ENCODE peak calls at places on chromosomes 3 and 15, in six cellular contexts. One of them, this sample, is unnamed.

GRCh38 chr3:20056727-20057611 is 16.7 kb downstream of the KAT2B start:
- DNase-seq in EH: peak; percentile 74
- DNase-seq in CD8-positive, alpha-beta T cell: no peak
- DNase-seq in kidney glomerular epithelial cell: peak; percentile 84
- DNase-seq in bronchial epithelial cell: peak; percentile 99
- DNase-seq in mucosa of descending colon: no peak
- DNase-seq in this sample: no peak

GRCh38 chr15:68051109-68051508 is 3.0 kb upstream of the PIAS1 start:
- DNase-seq in mucosa of descending colon: no peak
- DNase-seq in kidney glomerular epithelial cell: no peak
- DNase-seq in CD8-positive, alpha-beta T cell: no peak
- DNase-seq in bronchial epithelial cell: no peak
- DNase-seq in EH: no peak
- DNase-seq in this sample: peak; percentile 26

GRCh38 chr3:196181127-196181546 is 30.1 kb downstream of the ZDHHC19 start:
- DNase-seq in bronchial epithelial cell: no peak
- DNase-seq in EH: no peak
- DNase-seq in kidney glomerular epithelial cell: no peak
- DNase-seq in mucosa of descending colon: no peak
- DNase-seq in CD8-positive, alpha-beta T cell: no peak
- DNase-seq in this sample: no peak

GRCh38 chr3:56157693-56158092 is 310.6 kb downstream of the ERC2 start:
- DNase-seq in bronchial epithelial cell: no peak
- DNase-seq in kidney glomerular epithelial cell: no peak
- DNase-seq in EH: peak; percentile 62
- DNase-seq in mucosa of descending colon: peak; percentile 7
- DNase-seq in CD8-positive, alpha-beta T cell: no peak
- DNase-seq in this sample: no peak

GRCh38 chr3:138862924-138863775 is 28.4 kb upstream of the PIK3CB start:
- DNase-seq in CD8-positive, alpha-beta T cell: no peak
- DNase-seq in bronchial epithelial cell: peak; percentile 97
- DNase-seq in EH: peak; percentile 65
- DNase-seq in mucosa of descending colon: peak; percentile 78
- DNase-seq in kidney glomerular epithelial cell: peak; percentile 38
- DNase-seq in this sample: peak; percentile 79

GRCh38 chr3:87509401-87509800 is 233.0 kb upstream of the POU1F1 start:
- DNase-seq in kidney glomerular epithelial cell: no peak
- DNase-seq in bronchial epithelial cell: no peak
- DNase-seq in mucosa of descending colon: no peak
- DNase-seq in EH: no peak
- DNase-seq in CD8-positive, alpha-beta T cell: no peak
- DNase-seq in this sample: no peak

GRCh38 chr3:52121813-52122212 is 32.4 kb downstream of the POC1A start:
- DNase-seq in mucosa of descending colon: no peak
- DNase-seq in bronchial epithelial cell: no peak
- DNase-seq in CD8-positive, alpha-beta T cell: no peak
- DNase-seq in EH: no peak
- DNase-seq in kidney glomerular epithelial cell: no peak
- DNase-seq in this sample: no peak

GRCh38 chr15:75620776-75621536 is 4.6 kb downstream of the SNUPN start:
- DNase-seq in EH: peak; percentile 89
- DNase-seq in CD8-positive, alpha-beta T cell: no peak
- DNase-seq in kidney glomerular epithelial cell: no peak
- DNase-seq in mucosa of descending colon: peak; percentile 56
- DNase-seq in bronchial epithelial cell: peak; percentile 63
- DNase-seq in this sample: no peak

GRCh38 chr15:25859838-25860645 is 3.1 kb downstream of the ATP10A start:
- DNase-seq in CD8-positive, alpha-beta T cell: peak; percentile 65
- DNase-seq in kidney glomerular epithelial cell: no peak
- DNase-seq in mucosa of descending colon: peak; percentile 27
- DNase-seq in bronchial epithelial cell: no peak
- DNase-seq in EH: peak; percentile 62
- DNase-seq in this sample: no peak

GRCh38 chr15:68789921-68790575 is 30.6 kb downstream of the ANP32A start:
- DNase-seq in bronchial epithelial cell: no peak
- DNase-seq in CD8-positive, alpha-beta T cell: no peak
- DNase-seq in kidney glomerular epithelial cell: no peak
- DNase-seq in EH: peak; percentile 93
- DNase-seq in mucosa of descending colon: no peak
- DNase-seq in this sample: no peak

GRCh38 chr15:25170113-25170731 is 215.4 kb downstream of the SNRPN start:
- DNase-seq in CD8-positive, alpha-beta T cell: no peak
- DNase-seq in mucosa of descending colon: no peak
- DNase-seq in kidney glomerular epithelial cell: no peak
- DNase-seq in EH: no peak
- DNase-seq in bronchial epithelial cell: no peak
- DNase-seq in this sample: no peak

GRCh38 chr3:114442251-114442650 is 148.4 kb downstream of the TIGIT start:
- DNase-seq in EH: peak; percentile 72
- DNase-seq in kidney glomerular epithelial cell: peak; percentile 54
- DNase-seq in mucosa of descending colon: no peak
- DNase-seq in bronchial epithelial cell: peak; percentile 34
- DNase-seq in CD8-positive, alpha-beta T cell: no peak
- DNase-seq in this sample: no peak

GRCh38 chr15:85826756-85827515 is 32.2 kb upstream of the KLHL25 start:
- DNase-seq in bronchial epithelial cell: peak; percentile 56
- DNase-seq in CD8-positive, alpha-beta T cell: no peak
- DNase-seq in kidney glomerular epithelial cell: peak; percentile 2
- DNase-seq in mucosa of descending colon: no peak
- DNase-seq in EH: no peak
- DNase-seq in this sample: no peak

GRCh38 chr3:60953406-60953805 is 297.8 kb downstream of the FHIT start:
- DNase-seq in CD8-positive, alpha-beta T cell: no peak
- DNase-seq in kidney glomerular epithelial cell: no peak
- DNase-seq in EH: peak; percentile 40
- DNase-seq in bronchial epithelial cell: peak; percentile 20
- DNase-seq in mucosa of descending colon: no peak
- DNase-seq in this sample: no peak

GRCh38 chr15:39195988-39196486 is 384.8 kb upstream of the THBS1 start:
- DNase-seq in CD8-positive, alpha-beta T cell: no peak
- DNase-seq in EH: peak; percentile 99
- DNase-seq in mucosa of descending colon: no peak
- DNase-seq in kidney glomerular epithelial cell: no peak
- DNase-seq in bronchial epithelial cell: peak; percentile 99
- DNase-seq in this sample: peak; percentile 42

GRCh38 chr3:188776447-188776846 is 395.3 kb upstream of the TPRG1 start:
- DNase-seq in mucosa of descending colon: no peak
- DNase-seq in EH: peak; percentile 60
- DNase-seq in bronchial epithelial cell: no peak
- DNase-seq in CD8-positive, alpha-beta T cell: no peak
- DNase-seq in kidney glomerular epithelial cell: no peak
- DNase-seq in this sample: no peak

GRCh38 chr3:150725548-150725947 is 21.8 kb upstream of the ERICH6 start:
- DNase-seq in mucosa of descending colon: peak; percentile 72
- DNase-seq in CD8-positive, alpha-beta T cell: no peak
- DNase-seq in kidney glomerular epithelial cell: no peak
- DNase-seq in bronchial epithelial cell: peak; percentile 83
- DNase-seq in EH: no peak
- DNase-seq in this sample: no peak

GRCh38 chr3:150227839-150228238 is 180.3 kb upstream of the TSC22D2 start:
- DNase-seq in EH: peak; percentile 75
- DNase-seq in kidney glomerular epithelial cell: peak; percentile 55
- DNase-seq in mucosa of descending colon: peak; percentile 86
- DNase-seq in CD8-positive, alpha-beta T cell: peak; percentile 23
- DNase-seq in bronchial epithelial cell: peak; percentile 50
- DNase-seq in this sample: peak; percentile 50

GRCh38 chr15:50624616-50625168 is 61.9 kb downstream of the TRPM7 start:
- DNase-seq in CD8-positive, alpha-beta T cell: no peak
- DNase-seq in bronchial epithelial cell: no peak
- DNase-seq in kidney glomerular epithelial cell: no peak
- DNase-seq in mucosa of descending colon: no peak
- DNase-seq in EH: peak; percentile 9
- DNase-seq in this sample: no peak

GRCh38 chr3:53236112-53236841 is 19.5 kb downstream of the TKT start:
- DNase-seq in EH: peak; percentile 96
- DNase-seq in bronchial epithelial cell: peak; percentile 72
- DNase-seq in mucosa of descending colon: peak; percentile 65
- DNase-seq in CD8-positive, alpha-beta T cell: no peak
- DNase-seq in kidney glomerular epithelial cell: peak; percentile 57
- DNase-seq in this sample: peak; percentile 68

GRCh38 chr3:188529228-188529627 is 375.3 kb downstream of the LPP start:
- DNase-seq in kidney glomerular epithelial cell: no peak
- DNase-seq in bronchial epithelial cell: peak; percentile 67
- DNase-seq in mucosa of descending colon: no peak
- DNase-seq in EH: peak; percentile 63
- DNase-seq in CD8-positive, alpha-beta T cell: no peak
- DNase-seq in this sample: no peak

GRCh38 chr3:158773845-158774542 is 27.9 kb upstream of the MFSD1 start:
- DNase-seq in mucosa of descending colon: no peak
- DNase-seq in EH: no peak
- DNase-seq in CD8-positive, alpha-beta T cell: no peak
- DNase-seq in kidney glomerular epithelial cell: peak; percentile 8
- DNase-seq in bronchial epithelial cell: no peak
- DNase-seq in this sample: no peak

GRCh38 chr3:171836836-171837235 is 6.3 kb upstream of the TMEM212 start:
- DNase-seq in kidney glomerular epithelial cell: no peak
- DNase-seq in CD8-positive, alpha-beta T cell: no peak
- DNase-seq in bronchial epithelial cell: no peak
- DNase-seq in mucosa of descending colon: no peak
- DNase-seq in EH: no peak
- DNase-seq in this sample: no peak

GRCh38 chr3:28856796-28857195 is 424.1 kb upstream of the RBMS3 start:
- DNase-seq in EH: no peak
- DNase-seq in kidney glomerular epithelial cell: no peak
- DNase-seq in CD8-positive, alpha-beta T cell: no peak
- DNase-seq in bronchial epithelial cell: peak; percentile 54
- DNase-seq in mucosa of descending colon: no peak
- DNase-seq in this sample: no peak

GRCh38 chr15:86016750-86017149 is 62.9 kb upstream of the AGBL1 start:
- DNase-seq in bronchial epithelial cell: peak; percentile 17
- DNase-seq in CD8-positive, alpha-beta T cell: no peak
- DNase-seq in kidney glomerular epithelial cell: no peak
- DNase-seq in mucosa of descending colon: no peak
- DNase-seq in EH: no peak
- DNase-seq in this sample: no peak